ENCODE peak calls at places on chromosomes 2 and 18, in five cellular contexts. M, Q, L, D and I are unnamed samples.

GRCh38 chr18:75173125-75173432 is 35.9 kb downstream of the PTGR3 start:
- DNase-seq in M (no peak), Q (no peak), L (no peak), D (no peak), I (no peak)

GRCh38 chr2:119888673-119889072 is 124.2 kb upstream of the EPB41L5 start:
- DNase-seq in M (no peak), Q (no peak), L (no peak), D (no peak), I (peak)

GRCh38 chr18:40672590-40672989 is 1282.4 kb upstream of the PIK3C3 start:
- DNase-seq in M (no peak), Q (no peak), L (no peak), D (no peak), I (no peak)

GRCh38 chr2:182522428-182522896 is 95.6 kb upstream of the PDE1A start:
- DNase-seq in M (no peak), Q (no peak), L (no peak), D (peak), I (peak)

GRCh38 chr2:37349376-37349775 is 4.9 kb downstream of the QPCT start:
- DNase-seq in M (no peak), Q (no peak), L (no peak), D (no peak), I (no peak)

GRCh38 chr2:73172963-73173362 is 29.4 kb upstream of the NOTO start:
- DNase-seq in M (peak), Q (peak), L (no peak), D (no peak), I (no peak)

GRCh38 chr2:234974501-234975385 is 22.9 kb downstream of the SH3BP4 start:
- DNase-seq in M (no peak), Q (no peak), L (no peak), D (no peak), I (no peak)

GRCh38 chr2:12456293-12457151 is 260.2 kb upstream of the TRIB2 start:
- DNase-seq in M (peak), Q (peak), L (no peak), D (no peak), I (peak)

GRCh38 chr2:10457846-10458563 is 9.9 kb upstream of the ODC1 start:
- DNase-seq in M (no peak), Q (no peak), L (no peak), D (no peak), I (peak)

GRCh38 chr2:150409196-150409595 is 78.3 kb downstream of the RND3 start:
- DNase-seq in M (no peak), Q (no peak), L (no peak), D (no peak), I (no peak)

GRCh38 chr2:20040489-20041172 is 10.8 kb downstream of the LAPTM4A start:
- DNase-seq in M (no peak), Q (no peak), L (no peak), D (no peak), I (peak)

GRCh38 chr2:112714836-112715631 is 5.8 kb upstream of the NT5DC4 start:
- DNase-seq in M (no peak), Q (no peak), L (no peak), D (no peak), I (peak)

GRCh38 chr2:111061192-111061591 is 59.5 kb upstream of the BCL2L11 start:
- DNase-seq in M (no peak), Q (no peak), L (no peak), D (no peak), I (no peak)

GRCh38 chr2:159773426-159773825 is 24.6 kb downstream of the CD302 start:
- DNase-seq in M (no peak), Q (no peak), L (no peak), D (no peak), I (no peak)

GRCh38 chr18:56038258-56039030 is 450.5 kb upstream of the TCF4 start:
- DNase-seq in M (no peak), Q (no peak), L (no peak), D (peak), I (no peak)

GRCh38 chr2:75064691-75065396 is 106.4 kb downstream of the POLE4 start:
- DNase-seq in M (peak), Q (peak), L (peak), D (peak), I (peak)

GRCh38 chr18:11713756-11714155 is 24.7 kb downstream of the GNAL start:
- DNase-seq in M (no peak), Q (no peak), L (no peak), D (no peak), I (no peak)

GRCh38 chr2:17576802-17577201 is 36.3 kb downstream of the VSNL1 start:
- DNase-seq in M (no peak), Q (no peak), L (no peak), D (no peak), I (no peak)

GRCh38 chr2:127103243-127104165 is 3.5 kb downstream of the BIN1 start:
- DNase-seq in M (no peak), Q (no peak), L (no peak), D (no peak), I (no peak)

GRCh38 chr2:230878599-230878965 is 13.8 kb downstream of the ITM2C start:
- DNase-seq in M (no peak), Q (no peak), L (no peak), D (no peak), I (no peak)

GRCh38 chr2:75608684-75609333 is 37.8 kb upstream of the MRPL19 start:
- DNase-seq in M (peak), Q (peak), L (peak), D (peak), I (peak)

GRCh38 chr2:172214252-172214651 is 111.6 kb upstream of the DLX2 start:
- DNase-seq in M (no peak), Q (no peak), L (no peak), D (no peak), I (no peak)

GRCh38 chr2:105734762-105735538 is 9.8 kb upstream of the NCK2 start:
- DNase-seq in M (no peak), Q (no peak), L (no peak), D (no peak), I (peak)

GRCh38 chr2:38602136-38602731 is 494 bp downstream of the HNRNPLL start:
- DNase-seq in M (peak), Q (peak), L (no peak), D (peak), I (no peak)

GRCh38 chr2:58428286-58428552 is 187.1 kb upstream of the FANCL start:
- DNase-seq in M (no peak), Q (no peak), L (peak), D (no peak), I (no peak)

GRCh38 chr2:12325806-12326205 is 390.9 kb upstream of the TRIB2 start:
- DNase-seq in M (no peak), Q (no peak), L (no peak), D (no peak), I (no peak)

GRCh38 chr2:237217995-237218621 is 132.4 kb downstream of the COPS8 start:
- DNase-seq in M (no peak), Q (no peak), L (no peak), D (no peak), I (no peak)

GRCh38 chr2:240460243-240460630 is 24.8 kb downstream of the GPC1 start:
- DNase-seq in M (no peak), Q (no peak), L (no peak), D (no peak), I (no peak)

GRCh38 chr2:135744761-135745314 is 3.2 kb downstream of the UBXN4 start:
- DNase-seq in M (peak), Q (peak), L (no peak), D (peak), I (peak)

GRCh38 chr2:38601463-38602135 is 1.1 kb downstream of the HNRNPLL start:
- DNase-seq in M (peak), Q (no peak), L (peak), D (peak), I (peak)

GRCh38 chr2:37348155-37348554 is 3.7 kb downstream of the QPCT start:
- DNase-seq in M (no peak), Q (no peak), L (no peak), D (no peak), I (no peak)

GRCh38 chr18:31609886-31610646 is 18.4 kb downstream of the TTR start:
- DNase-seq in M (no peak), Q (no peak), L (no peak), D (no peak), I (no peak)

GRCh38 chr2:10688921-10689807 is 611 bp downstream of the NOL10 start:
- DNase-seq in M (no peak), Q (no peak), L (peak), D (no peak), I (peak)

GRCh38 chr2:233389601-233390125 is 35.4 kb downstream of the DGKD start:
- DNase-seq in M (no peak), Q (no peak), L (no peak), D (no peak), I (no peak)

GRCh38 chr2:18506883-18507519 is 53.5 kb downstream of the RDH14 start:
- DNase-seq in M (no peak), Q (no peak), L (no peak), D (no peak), I (no peak)

GRCh38 chr2:83594261-83594660 is 864.8 kb downstream of the SUCLG1 start:
- DNase-seq in M (no peak), Q (no peak), L (no peak), D (no peak), I (no peak)

GRCh38 chr18:59140287-59140885 is 702 bp downstream of the SEC11C start:
- DNase-seq in M (no peak), Q (no peak), L (peak), D (peak), I (peak)

GRCh38 chr2:27212626-27213471 is 781 bp upstream of the SLC5A6 start:
- DNase-seq in M (peak), Q (peak), L (peak), D (peak), I (peak)

GRCh38 chr18:34495434-34495833 is 214.7 kb upstream of the DTNA start:
- DNase-seq in M (no peak), Q (no peak), L (no peak), D (no peak), I (no peak)

GRCh38 chr2:189751080-189751658 is 11.4 kb downstream of the OSGEPL1 start:
- DNase-seq in M (peak), Q (peak), L (peak), D (peak), I (peak)